ENCODE peak calls at places on chromosome 14, in five cellular contexts. One of them, this sample, is unnamed.
A peak's percentile ranks its signal among the peaks of the same experiment; 100 is the strongest.

GRCh38 chr14:24297190-24297964 is 2.2 kb downstream of the DHRS1 start:
- DNase-seq in NCI-H774: no peak
- DNase-seq in effector memory CD4-positive, alpha-beta T cell: no peak
- DNase-seq in heart left ventricle: no peak
- DNase-seq in NCI-H460: peak; percentile 54
- DNase-seq in this sample: peak; percentile 13

GRCh38 chr14:54003064-54003463 is 46.4 kb upstream of the BMP4 start:
- DNase-seq in NCI-H774: no peak
- DNase-seq in effector memory CD4-positive, alpha-beta T cell: no peak
- DNase-seq in heart left ventricle: no peak
- DNase-seq in NCI-H460: no peak
- DNase-seq in this sample: no peak

GRCh38 chr14:103104654-103105511 is 10.4 kb downstream of the EXOC3L4 start:
- DNase-seq in NCI-H774: peak; percentile 70
- DNase-seq in effector memory CD4-positive, alpha-beta T cell: peak; percentile 42
- DNase-seq in heart left ventricle: peak; percentile 64
- DNase-seq in NCI-H460: no peak
- DNase-seq in this sample: peak; percentile 72

GRCh38 chr14:96184737-96185136 is 19.9 kb upstream of the BDKRB2 start:
- DNase-seq in NCI-H774: no peak
- DNase-seq in effector memory CD4-positive, alpha-beta T cell: no peak
- DNase-seq in heart left ventricle: no peak
- DNase-seq in NCI-H460: no peak
- DNase-seq in this sample: peak; percentile 47

GRCh38 chr14:104805326-104805678 is 4.4 kb downstream of the ZBTB42 start:
- DNase-seq in NCI-H774: no peak
- DNase-seq in effector memory CD4-positive, alpha-beta T cell: no peak
- DNase-seq in heart left ventricle: peak; percentile 83
- DNase-seq in NCI-H460: no peak
- DNase-seq in this sample: peak; percentile 13

GRCh38 chr14:78875031-78875430 is 704.9 kb downstream of the NRXN3 start:
- DNase-seq in NCI-H774: no peak
- DNase-seq in effector memory CD4-positive, alpha-beta T cell: no peak
- DNase-seq in heart left ventricle: no peak
- DNase-seq in NCI-H460: no peak
- DNase-seq in this sample: no peak

GRCh38 chr14:80456200-80456599 is 244.9 kb upstream of the DIO2 start:
- DNase-seq in NCI-H774: no peak
- DNase-seq in effector memory CD4-positive, alpha-beta T cell: no peak
- DNase-seq in heart left ventricle: no peak
- DNase-seq in NCI-H460: no peak
- DNase-seq in this sample: peak; percentile 47

GRCh38 chr14:100767003-100767787 is 40.5 kb downstream of the DLK1 start:
- DNase-seq in NCI-H774: no peak
- DNase-seq in effector memory CD4-positive, alpha-beta T cell: no peak
- DNase-seq in heart left ventricle: peak; percentile 1
- DNase-seq in NCI-H460: no peak
- DNase-seq in this sample: no peak

GRCh38 chr14:104098272-104099095 is 13.0 kb downstream of the ASPG start:
- DNase-seq in NCI-H774: no peak
- DNase-seq in effector memory CD4-positive, alpha-beta T cell: no peak
- DNase-seq in heart left ventricle: peak; percentile 21
- DNase-seq in NCI-H460: no peak
- DNase-seq in this sample: no peak

GRCh38 chr14:59037086-59037485 is 151.4 kb upstream of the DAAM1 start:
- DNase-seq in NCI-H774: no peak
- DNase-seq in effector memory CD4-positive, alpha-beta T cell: no peak
- DNase-seq in heart left ventricle: no peak
- DNase-seq in NCI-H460: no peak
- DNase-seq in this sample: no peak

GRCh38 chr14:59406454-59407245 is 58.5 kb downstream of the GPR135 start:
- DNase-seq in NCI-H774: no peak
- DNase-seq in effector memory CD4-positive, alpha-beta T cell: no peak
- DNase-seq in heart left ventricle: no peak
- DNase-seq in NCI-H460: no peak
- DNase-seq in this sample: no peak

GRCh38 chr14:68402525-68403101 is 390.3 kb downstream of the ZFP36L1 start:
- DNase-seq in NCI-H774: no peak
- DNase-seq in effector memory CD4-positive, alpha-beta T cell: no peak
- DNase-seq in heart left ventricle: no peak
- DNase-seq in NCI-H460: no peak
- DNase-seq in this sample: no peak

GRCh38 chr14:97218713-97219355 is 421.7 kb downstream of the VRK1 start:
- DNase-seq in NCI-H774: no peak
- DNase-seq in effector memory CD4-positive, alpha-beta T cell: no peak
- DNase-seq in heart left ventricle: no peak
- DNase-seq in NCI-H460: no peak
- DNase-seq in this sample: no peak

GRCh38 chr14:23378612-23379220 is 1.9 kb downstream of the CMTM5 start:
- DNase-seq in NCI-H774: no peak
- DNase-seq in effector memory CD4-positive, alpha-beta T cell: no peak
- DNase-seq in heart left ventricle: no peak
- DNase-seq in NCI-H460: no peak
- DNase-seq in this sample: no peak

GRCh38 chr14:95126906-95127530 is 30.3 kb downstream of the DICER1 start:
- DNase-seq in NCI-H774: no peak
- DNase-seq in effector memory CD4-positive, alpha-beta T cell: no peak
- DNase-seq in heart left ventricle: no peak
- DNase-seq in NCI-H460: no peak
- DNase-seq in this sample: no peak

GRCh38 chr14:53278602-53279506 is 125.7 kb upstream of the DDHD1 start:
- DNase-seq in NCI-H774: no peak
- DNase-seq in effector memory CD4-positive, alpha-beta T cell: no peak
- DNase-seq in heart left ventricle: no peak
- DNase-seq in NCI-H460: peak; percentile 44
- DNase-seq in this sample: peak; percentile 42